ENCODE peak calls at places on chromosomes 11 and 22, in four cellular contexts. V, L, O and H are unnamed samples.

GRCh38 chr11:42237701-42238235 is 778.3 kb upstream of the LRRC4C start:
- DNase-seq in V (no peak), L (no peak), O (no peak), H (no peak)

GRCh38 chr11:55942785-55943392 is 6.7 kb upstream of the OR5I1 start:
- DNase-seq in O (peak), L (no peak), V (peak), H (no peak)

GRCh38 chr11:85889676-85890579 is 34.7 kb downstream of the CCDC83 start:
- DNase-seq in L (no peak), V (peak), O (peak), H (no peak)

GRCh38 chr11:17381156-17381555 is 7.3 kb downstream of the KCNJ11 start:
- DNase-seq in L (no peak), V (peak), O (no peak), H (no peak)

GRCh38 chr11:68159161-68159560 is 38.0 kb upstream of the CHKA start:
- DNase-seq in L (no peak), O (no peak), V (no peak), H (no peak)

GRCh38 chr11:111483431-111483830 is 28.8 kb downstream of the BTG4 start:
- DNase-seq in V (no peak), O (no peak), L (no peak), H (no peak)

GRCh38 chr11:67656278-67656922 is 5.9 kb upstream of the ACY3 start:
- DNase-seq in O (peak), L (no peak), V (peak), H (no peak)

GRCh38 chr22:37391702-37392101 is 35.6 kb downstream of the ELFN2 start:
- DNase-seq in V (no peak), L (no peak), O (no peak), H (no peak)

GRCh38 chr22:40728731-40729189 is 49.5 kb downstream of the MCHR1 start:
- DNase-seq in O (peak), L (no peak), V (no peak), H (no peak)

DNA sequence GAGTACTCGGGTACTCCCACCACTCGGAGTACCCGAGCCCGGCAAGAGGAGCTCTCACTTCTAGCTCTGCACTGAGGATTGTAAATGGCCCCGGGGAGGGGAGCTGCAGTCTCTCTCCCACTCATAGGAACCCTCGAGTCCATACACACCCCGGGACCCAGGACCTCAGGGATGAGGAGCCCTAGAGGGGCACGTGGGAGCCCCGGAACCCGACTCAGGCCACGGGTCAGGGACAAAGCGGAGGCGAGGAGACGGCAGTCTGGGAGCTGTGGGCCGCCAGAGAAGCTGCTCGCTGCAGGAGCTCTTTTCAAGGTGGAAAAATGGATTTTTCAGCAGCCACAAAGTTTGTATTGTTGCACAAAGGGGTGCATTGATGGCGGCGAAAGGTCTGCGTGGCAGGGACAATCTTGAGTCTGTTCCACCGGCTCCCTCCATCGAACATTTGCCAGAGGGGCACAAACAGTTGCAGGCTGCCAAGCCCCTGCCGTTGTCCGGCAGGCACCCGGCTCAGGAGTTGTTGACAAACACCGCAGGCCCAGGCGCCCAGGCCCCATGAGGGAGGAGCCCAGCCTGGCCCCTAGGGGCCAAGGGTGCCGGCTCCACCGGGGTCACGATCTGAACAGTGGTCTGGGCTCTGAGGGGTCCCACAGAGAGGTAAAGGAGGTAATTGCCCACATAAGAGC is 5.7 kb upstream of the FLI1 start:
- DNase-seq in O (peak), V (no peak), L (peak), H (no peak)
- H2BK15ac ChIP-seq in O (no peak), V (no peak), L (no peak), H (no peak)

GRCh38 chr11:119885861-119886567 is 157.0 kb upstream of the NECTIN1 start:
- DNase-seq in L (no peak), V (no peak), O (no peak), H (no peak)
- H3K56ac ChIP-seq in L (no peak), V (no peak), O (no peak), H (no peak)

GRCh38 chr11:4183410-4184057 is 88.9 kb downstream of the RRM1 start:
- DNase-seq in L (no peak), V (no peak), O (no peak), H (no peak)
- H2BK15ac ChIP-seq in L (no peak), V (no peak), O (no peak), H (no peak)

DNA sequence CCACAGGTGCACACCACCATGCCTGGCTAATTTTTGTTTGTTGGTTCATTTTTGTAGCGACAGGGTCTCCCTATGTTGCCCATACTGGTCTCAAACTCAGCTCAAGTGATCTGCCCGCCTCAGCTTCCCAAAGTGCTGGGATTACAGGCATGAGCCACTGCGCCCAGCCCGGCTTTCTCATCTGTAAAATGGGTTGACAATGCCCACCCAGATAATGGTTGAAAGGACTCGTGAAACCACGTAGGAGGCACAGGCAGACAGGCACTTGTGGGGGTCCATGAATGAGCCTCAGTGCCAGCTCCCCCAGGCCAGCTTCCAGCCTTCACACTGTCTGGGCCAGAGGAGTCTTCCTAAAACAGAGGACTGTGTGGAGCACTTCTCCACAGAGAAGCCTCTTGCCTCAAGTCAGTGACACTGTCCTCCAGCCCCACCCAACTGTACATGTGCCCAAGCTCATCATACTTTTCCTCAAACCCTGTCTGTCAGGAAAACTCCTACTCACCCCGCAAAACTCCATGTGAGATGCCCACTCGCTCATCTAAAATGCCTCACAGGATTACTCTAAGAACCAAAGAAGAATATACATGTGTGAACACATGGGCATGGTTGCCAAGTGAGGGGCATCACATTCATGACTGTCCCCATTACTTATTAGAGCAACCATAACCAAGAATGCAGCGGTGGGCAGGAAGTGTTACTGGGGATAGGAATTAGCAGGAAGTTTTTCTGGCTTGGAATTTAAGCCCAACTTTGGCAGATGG is 32.1 kb upstream of the WNT7B start:
- DNase-seq in L (no peak), V (no peak), O (no peak), H (no peak)
- H3K56ac ChIP-seq in L (no peak), V (no peak), O (no peak), H (no peak)

GRCh38 chr11:65958774-65959420 is 2.6 kb upstream of the SART1 start:
- DNase-seq in L (no peak), O (no peak), V (no peak), H (no peak)

GRCh38 chr11:65962136-65962564 is 616 bp downstream of the SART1 start:
- DNase-seq in O (no peak), L (no peak), V (no peak), H (no peak)

GRCh38 chr11:65958306-65958705 is 3.2 kb upstream of the SART1 start:
- DNase-seq in L (no peak), O (no peak), V (no peak), H (no peak)

GRCh38 chr11:65961267-65962135 is at the start of gene SART1:
- DNase-seq in V (peak), O (peak), L (peak), H (peak)

GRCh38 chr11:65960824-65961266 is 689 bp upstream of the SART1 start:
- DNase-seq in L (no peak), V (no peak), O (no peak), H (no peak)
- H2BK15ac ChIP-seq in L (no peak), V (peak), O (no peak), H (no peak)

DNA sequence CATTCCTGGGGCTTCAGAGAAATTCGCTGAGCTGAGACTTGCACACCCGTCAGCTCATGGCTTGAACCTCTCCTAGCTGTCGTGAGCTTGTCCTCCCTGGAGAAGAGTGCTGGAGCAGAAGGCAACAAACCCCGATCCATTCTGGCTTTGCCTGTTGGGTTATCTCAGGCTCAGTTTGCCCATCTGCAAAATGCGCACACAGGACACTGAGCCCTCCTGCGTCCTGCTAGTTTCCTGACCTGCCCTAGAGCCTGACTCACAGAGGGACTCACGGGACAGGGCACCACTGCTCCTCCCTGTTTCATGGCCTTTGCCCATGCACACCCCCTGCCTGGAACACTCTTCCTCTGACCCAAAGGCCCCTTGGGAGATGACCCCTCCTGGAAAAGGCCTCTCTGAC is 365.0 kb downstream of the MN1 start:
- DNase-seq in L (no peak), O (no peak), V (no peak), H (no peak)
- H3K56ac ChIP-seq in L (no peak), O (peak), V (no peak), H (no peak)

DNA sequence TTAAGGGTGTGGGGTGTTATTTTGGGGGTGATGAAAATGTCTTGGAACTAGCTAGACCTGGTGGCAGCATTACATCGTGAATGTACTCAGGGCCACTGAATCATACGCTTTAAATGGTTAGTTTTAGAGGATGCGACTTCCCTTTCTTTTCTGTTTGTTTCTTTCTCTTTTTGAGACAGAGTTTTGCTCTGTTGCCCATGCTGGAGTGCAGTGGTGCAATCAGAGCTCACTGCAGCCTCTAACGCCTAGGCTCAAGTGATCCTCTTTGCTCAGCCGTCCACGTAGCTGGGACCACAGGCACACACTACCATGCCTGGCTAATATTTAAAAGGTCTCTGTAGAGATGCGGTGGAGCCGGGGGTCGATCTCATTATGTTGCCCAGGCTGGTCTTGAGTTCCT is 5.5 kb upstream of the MIAT start:
- DNase-seq in O (no peak), L (no peak), V (no peak), H (no peak)
- H2BK15ac ChIP-seq in O (no peak), L (no peak), V (no peak), H (no peak)

GRCh38 chr11:128615612-128616011 is 28.3 kb upstream of the ETS1 start:
- DNase-seq in V (no peak), L (no peak), O (no peak), H (no peak)

GRCh38 chr11:128610765-128611617 is 23.6 kb upstream of the ETS1 start:
- DNase-seq in L (no peak), O (no peak), V (no peak), H (no peak)

GRCh38 chr11:128616158-128616557 is 28.8 kb upstream of the ETS1 start:
- DNase-seq in O (peak), V (no peak), L (no peak), H (no peak)

GRCh38 chr11:128613300-128613995 is 26.1 kb upstream of the ETS1 start:
- DNase-seq in V (no peak), L (no peak), O (no peak), H (no peak)

GRCh38 chr11:128615076-128615475 is 27.7 kb upstream of the ETS1 start:
- DNase-seq in V (no peak), L (no peak), O (no peak), H (no peak)
- H3K56ac ChIP-seq in V (no peak), L (no peak), O (peak), H (no peak)

GRCh38 chr11:64032050-64032449 is 3.7 kb upstream of the FLRT1 start:
- DNase-seq in O (no peak), V (peak), L (no peak), H (no peak)
- H2BK15ac ChIP-seq in O (no peak), V (peak), L (no peak), H (no peak)